ENCODE peak calls at places on chromosomes 1 and 21, in eight cellular contexts. One of them, this sample, is unnamed.

GRCh38 chr1:27724961-27725373 is 794 bp upstream of the FAM76A start:
- DNase-seq in suprapubic skin: peak; percentile 73
- DNase-seq in HepG2: peak; percentile 68
- DNase-seq in stomach: peak; percentile 54
- DNase-seq in SK-N-SH: peak; percentile 9
- DNase-seq in sigmoid colon: peak; percentile 63
- DNase-seq in tibial nerve: peak; percentile 13
- DNase-seq in ovary: peak; percentile 51
- DNase-seq in this sample: peak; percentile 9

GRCh38 chr1:242017580-242018233 is 18.8 kb upstream of the MAP1LC3C start:
- DNase-seq in ovary: peak; percentile 55
- DNase-seq in tibial nerve: peak; percentile 65
- DNase-seq in SK-N-SH: peak; percentile 81
- DNase-seq in stomach: peak; percentile 39
- DNase-seq in sigmoid colon: peak; percentile 71
- DNase-seq in HepG2: peak; percentile 47
- DNase-seq in suprapubic skin: peak; percentile 73
- DNase-seq in this sample: peak; percentile 39

GRCh38 chr1:58573705-58574591 is 3.1 kb downstream of the TACSTD2 start:
- DNase-seq in HepG2: peak; percentile 24
- DNase-seq in ovary: no peak
- DNase-seq in SK-N-SH: no peak
- DNase-seq in sigmoid colon: no peak
- DNase-seq in tibial nerve: no peak
- DNase-seq in suprapubic skin: no peak
- DNase-seq in stomach: no peak
- DNase-seq in this sample: no peak

GRCh38 chr1:48018799-48019198 is 21.6 kb upstream of the TRABD2B start:
- DNase-seq in SK-N-SH: no peak
- DNase-seq in HepG2: no peak
- DNase-seq in stomach: no peak
- DNase-seq in ovary: no peak
- DNase-seq in tibial nerve: no peak
- DNase-seq in suprapubic skin: no peak
- DNase-seq in sigmoid colon: no peak
- DNase-seq in this sample: no peak

GRCh38 chr1:115437146-115437639 is 99.1 kb upstream of the NGF start:
- DNase-seq in stomach: no peak
- DNase-seq in suprapubic skin: no peak
- DNase-seq in tibial nerve: no peak
- DNase-seq in HepG2: no peak
- DNase-seq in sigmoid colon: no peak
- DNase-seq in ovary: no peak
- DNase-seq in SK-N-SH: no peak
- DNase-seq in this sample: no peak

GRCh38 chr21:38075833-38076567 is 159.7 kb upstream of the KCNJ6 start:
- DNase-seq in ovary: no peak
- DNase-seq in tibial nerve: no peak
- DNase-seq in HepG2: no peak
- DNase-seq in sigmoid colon: no peak
- DNase-seq in suprapubic skin: no peak
- DNase-seq in stomach: no peak
- DNase-seq in SK-N-SH: no peak
- DNase-seq in this sample: no peak

GRCh38 chr1:173297798-173298391 is 90.8 kb upstream of the TNFSF4 start:
- DNase-seq in ovary: no peak
- DNase-seq in stomach: no peak
- DNase-seq in suprapubic skin: no peak
- DNase-seq in SK-N-SH: no peak
- DNase-seq in tibial nerve: no peak
- DNase-seq in HepG2: no peak
- DNase-seq in sigmoid colon: no peak
- DNase-seq in this sample: no peak

GRCh38 chr1:79188371-79188770 is 181.8 kb upstream of the ADGRL4 start:
- DNase-seq in sigmoid colon: no peak
- DNase-seq in ovary: no peak
- DNase-seq in stomach: no peak
- DNase-seq in SK-N-SH: no peak
- DNase-seq in HepG2: no peak
- DNase-seq in suprapubic skin: no peak
- DNase-seq in tibial nerve: no peak
- DNase-seq in this sample: no peak

GRCh38 chr1:1307261-1307907 is 346 bp downstream of the ACAP3 start:
- DNase-seq in ovary: peak; percentile 72
- DNase-seq in HepG2: no peak
- DNase-seq in sigmoid colon: no peak
- DNase-seq in tibial nerve: no peak
- DNase-seq in SK-N-SH: no peak
- DNase-seq in stomach: no peak
- DNase-seq in suprapubic skin: no peak
- DNase-seq in this sample: peak; percentile 54

GRCh38 chr1:247079141-247079874 is 697 bp upstream of the ZNF670 start:
- DNase-seq in stomach: no peak
- DNase-seq in SK-N-SH: no peak
- DNase-seq in suprapubic skin: no peak
- DNase-seq in ovary: no peak
- DNase-seq in HepG2: peak; percentile 88
- DNase-seq in tibial nerve: no peak
- DNase-seq in sigmoid colon: no peak
- DNase-seq in this sample: no peak

DNA sequence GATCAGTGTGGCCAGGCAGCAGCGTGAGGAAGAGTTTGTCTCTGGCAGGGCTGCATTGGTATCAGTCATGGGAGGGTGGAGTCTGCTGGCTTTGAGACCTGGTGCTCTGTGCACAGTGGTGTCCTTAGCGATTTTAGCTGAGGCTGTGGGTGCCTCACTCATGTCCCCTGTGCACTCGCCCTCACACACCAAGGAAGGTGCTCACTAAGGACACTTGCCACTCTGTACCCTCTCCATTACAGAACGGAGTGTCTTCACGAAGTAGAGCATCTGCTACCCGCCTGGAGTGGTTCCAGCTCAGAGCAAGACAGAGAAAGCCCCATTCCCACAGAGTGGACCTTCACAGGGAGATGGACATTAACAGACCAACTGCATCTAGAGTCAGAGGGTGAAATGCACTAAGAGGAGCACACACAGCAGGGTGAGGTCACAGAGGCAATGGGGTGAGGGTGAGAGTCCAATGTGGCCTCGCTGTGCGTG is 117.9 kb downstream of the MATN1 start:
- DNase-seq in suprapubic skin: no peak
- DNase-seq in SK-N-SH: no peak
- DNase-seq in sigmoid colon: no peak
- DNase-seq in stomach: no peak
- DNase-seq in HepG2: no peak
- DNase-seq in tibial nerve: no peak
- DNase-seq in ovary: no peak
- DNase-seq in this sample: no peak
- TF ChIP-seq EP300 in suprapubic skin: no peak
- TF ChIP-seq EP300 in SK-N-SH: no peak
- TF ChIP-seq EP300 in sigmoid colon: no peak
- TF ChIP-seq EP300 in stomach: no peak
- TF ChIP-seq EP300 in HepG2: no peak
- TF ChIP-seq EP300 in tibial nerve: no peak
- TF ChIP-seq EP300 in ovary: no peak
- TF ChIP-seq EP300 in this sample: no peak

GRCh38 chr1:53763461-53763860 is 24.5 kb upstream of the GLIS1 start:
- DNase-seq in ovary: no peak
- DNase-seq in suprapubic skin: no peak
- DNase-seq in stomach: no peak
- DNase-seq in sigmoid colon: no peak
- DNase-seq in SK-N-SH: no peak
- DNase-seq in HepG2: no peak
- DNase-seq in tibial nerve: no peak
- DNase-seq in this sample: no peak
- TF ChIP-seq CTCF in ovary: no peak
- TF ChIP-seq CTCF in suprapubic skin: no peak
- TF ChIP-seq CTCF in stomach: no peak
- TF ChIP-seq CTCF in sigmoid colon: no peak
- TF ChIP-seq CTCF in SK-N-SH: no peak
- TF ChIP-seq CTCF in HepG2: no peak
- TF ChIP-seq CTCF in tibial nerve: no peak
- TF ChIP-seq CTCF in this sample: no peak

GRCh38 chr1:228141871-228142615 is 2.0 kb downstream of the GUK1 start:
- DNase-seq in ovary: peak; percentile 46
- DNase-seq in suprapubic skin: peak; percentile 68
- DNase-seq in HepG2: no peak
- DNase-seq in SK-N-SH: peak; percentile 17
- DNase-seq in tibial nerve: no peak
- DNase-seq in sigmoid colon: peak; percentile 61
- DNase-seq in stomach: peak; percentile 22
- DNase-seq in this sample: no peak
- TF ChIP-seq EP300 in ovary: no peak
- TF ChIP-seq EP300 in suprapubic skin: no peak
- TF ChIP-seq EP300 in HepG2: no peak
- TF ChIP-seq EP300 in SK-N-SH: no peak
- TF ChIP-seq EP300 in tibial nerve: no peak
- TF ChIP-seq EP300 in sigmoid colon: no peak
- TF ChIP-seq EP300 in stomach: no peak
- TF ChIP-seq EP300 in this sample: no peak

GRCh38 chr1:73639494-73639893 is 558.5 kb downstream of the LRRIQ3 start:
- DNase-seq in ovary: no peak
- DNase-seq in HepG2: no peak
- DNase-seq in tibial nerve: no peak
- DNase-seq in sigmoid colon: no peak
- DNase-seq in stomach: no peak
- DNase-seq in suprapubic skin: no peak
- DNase-seq in SK-N-SH: no peak
- DNase-seq in this sample: no peak

GRCh38 chr1:73637275-73637674 is 560.7 kb downstream of the LRRIQ3 start:
- DNase-seq in suprapubic skin: no peak
- DNase-seq in SK-N-SH: no peak
- DNase-seq in sigmoid colon: no peak
- DNase-seq in ovary: no peak
- DNase-seq in stomach: no peak
- DNase-seq in HepG2: no peak
- DNase-seq in tibial nerve: no peak
- DNase-seq in this sample: no peak

DNA sequence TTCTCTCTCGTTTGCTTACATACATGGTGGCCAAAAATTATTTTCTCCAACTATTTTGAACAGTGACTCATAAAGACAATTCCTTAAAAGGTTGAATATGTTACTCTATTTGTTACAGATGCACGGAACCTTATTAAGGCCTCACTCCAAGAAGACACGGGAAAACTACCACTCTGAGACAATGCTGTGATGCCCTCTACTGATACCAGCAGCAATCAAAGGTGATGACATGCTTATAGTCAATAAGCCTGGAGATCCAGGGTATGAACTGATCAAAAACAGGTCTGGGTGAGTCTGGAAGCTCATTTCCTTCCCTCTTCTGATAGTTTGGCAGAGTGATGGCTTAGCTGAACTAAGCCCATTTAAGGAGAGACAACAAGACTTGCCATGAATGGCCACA is 563.0 kb downstream of the LRRIQ3 start:
- DNase-seq in tibial nerve: no peak
- DNase-seq in ovary: no peak
- DNase-seq in suprapubic skin: no peak
- DNase-seq in HepG2: no peak
- DNase-seq in sigmoid colon: no peak
- DNase-seq in SK-N-SH: no peak
- DNase-seq in stomach: no peak
- DNase-seq in this sample: no peak
- TF ChIP-seq CTCF in tibial nerve: no peak
- TF ChIP-seq CTCF in ovary: no peak
- TF ChIP-seq CTCF in suprapubic skin: no peak
- TF ChIP-seq CTCF in HepG2: no peak
- TF ChIP-seq CTCF in sigmoid colon: no peak
- TF ChIP-seq CTCF in SK-N-SH: no peak
- TF ChIP-seq CTCF in stomach: no peak
- TF ChIP-seq CTCF in this sample: no peak

GRCh38 chr1:71147637-71148360 is 67.0 kb upstream of the ZRANB2 start:
- DNase-seq in suprapubic skin: no peak
- DNase-seq in stomach: no peak
- DNase-seq in HepG2: no peak
- DNase-seq in ovary: no peak
- DNase-seq in SK-N-SH: no peak
- DNase-seq in tibial nerve: no peak
- DNase-seq in sigmoid colon: no peak
- DNase-seq in this sample: no peak
- TF ChIP-seq EP300 in suprapubic skin: no peak
- TF ChIP-seq EP300 in stomach: no peak
- TF ChIP-seq EP300 in HepG2: no peak
- TF ChIP-seq EP300 in ovary: no peak
- TF ChIP-seq EP300 in SK-N-SH: no peak
- TF ChIP-seq EP300 in tibial nerve: no peak
- TF ChIP-seq EP300 in sigmoid colon: no peak
- TF ChIP-seq EP300 in this sample: no peak

DNA sequence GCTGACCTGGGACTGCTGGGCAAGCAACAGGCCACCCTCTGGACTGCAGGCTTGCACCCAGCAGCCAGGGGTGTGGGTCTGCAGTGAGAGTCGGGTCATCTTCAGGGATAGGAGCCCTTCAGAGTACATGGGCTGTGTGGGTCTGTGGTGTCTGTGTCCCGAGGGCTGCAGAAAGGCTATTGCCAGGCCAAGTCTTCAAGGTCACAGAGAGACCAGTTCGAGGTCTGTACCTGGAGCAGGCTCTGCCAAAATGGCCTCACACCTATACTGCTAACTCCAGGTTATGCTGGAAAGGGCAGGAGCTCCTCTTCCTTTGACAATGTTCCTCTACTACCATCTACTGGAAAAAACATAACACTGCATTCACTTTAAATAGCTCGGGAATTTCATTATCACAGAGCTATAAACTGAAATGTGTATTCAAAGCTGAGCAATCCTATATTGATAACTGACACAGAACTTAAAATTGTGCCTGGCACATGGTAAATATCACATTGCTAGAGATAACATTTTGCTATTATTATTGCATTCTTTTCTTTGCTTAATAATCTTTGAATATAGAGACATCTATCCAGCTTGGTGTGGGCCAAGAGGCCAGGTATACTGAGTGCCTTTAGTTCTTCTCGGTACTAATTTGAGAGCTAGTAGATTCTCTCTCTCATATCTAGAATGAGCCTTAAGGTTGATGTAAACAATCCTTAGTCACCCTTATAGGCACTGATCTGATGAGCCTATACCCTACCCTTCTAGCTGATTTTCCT is 6.9 kb upstream of the DNAH14 start:
- DNase-seq in stomach: peak; percentile 34
- DNase-seq in tibial nerve: no peak
- DNase-seq in ovary: no peak
- DNase-seq in SK-N-SH: peak; percentile 61
- DNase-seq in HepG2: peak; percentile 30
- DNase-seq in sigmoid colon: no peak
- DNase-seq in suprapubic skin: no peak
- DNase-seq in this sample: no peak
- TF ChIP-seq CTCF in stomach: no peak
- TF ChIP-seq CTCF in tibial nerve: peak; percentile 47
- TF ChIP-seq CTCF in ovary: peak; percentile 40
- TF ChIP-seq CTCF in SK-N-SH: peak; percentile 86
- TF ChIP-seq CTCF in HepG2: peak; percentile 80
- TF ChIP-seq CTCF in sigmoid colon: peak; percentile 57
- TF ChIP-seq CTCF in suprapubic skin: peak; percentile 70
- TF ChIP-seq CTCF in this sample: peak; percentile 78

GRCh38 chr21:44485254-44485793 is 30.0 kb downstream of the LRRC3 start:
- DNase-seq in ovary: no peak
- DNase-seq in sigmoid colon: no peak
- DNase-seq in stomach: no peak
- DNase-seq in HepG2: no peak
- DNase-seq in suprapubic skin: no peak
- DNase-seq in tibial nerve: peak; percentile 17
- DNase-seq in SK-N-SH: peak; percentile 83
- DNase-seq in this sample: no peak
- TF ChIP-seq EP300 in ovary: no peak
- TF ChIP-seq EP300 in sigmoid colon: no peak
- TF ChIP-seq EP300 in stomach: no peak
- TF ChIP-seq EP300 in HepG2: no peak
- TF ChIP-seq EP300 in suprapubic skin: no peak
- TF ChIP-seq EP300 in tibial nerve: no peak
- TF ChIP-seq EP300 in SK-N-SH: no peak
- TF ChIP-seq EP300 in this sample: no peak

GRCh38 chr21:39120876-39121599 is 62.2 kb downstream of the PSMG1 start:
- DNase-seq in sigmoid colon: no peak
- DNase-seq in HepG2: no peak
- DNase-seq in SK-N-SH: no peak
- DNase-seq in ovary: no peak
- DNase-seq in tibial nerve: no peak
- DNase-seq in stomach: no peak
- DNase-seq in suprapubic skin: no peak
- DNase-seq in this sample: no peak
- TF ChIP-seq CTCF in sigmoid colon: no peak
- TF ChIP-seq CTCF in HepG2: peak; percentile 44
- TF ChIP-seq CTCF in SK-N-SH: no peak
- TF ChIP-seq CTCF in ovary: no peak
- TF ChIP-seq CTCF in tibial nerve: no peak
- TF ChIP-seq CTCF in stomach: no peak
- TF ChIP-seq CTCF in suprapubic skin: no peak
- TF ChIP-seq CTCF in this sample: no peak

This sample was measured in transverse colon.